ENCODE peak calls at places on chromosomes 3 and 15, in five cellular contexts. A, T, S, Z and C are unnamed samples.

GRCh38 chr3:49671291-49672288 is 2.6 kb upstream of the APEH start:
- DNase-seq in A (peak; percentile 61), T (peak; percentile 39), Z (peak; percentile 62), S (no peak), C (peak; percentile 67)

GRCh38 chr3:10504161-10505049 is 981 bp downstream of the ATP2B2 start:
- DNase-seq in S (no peak), T (no peak), A (no peak), Z (no peak), C (no peak)

GRCh38 chr3:42182555-42182954 is 83.4 kb downstream of the CCK start:
- DNase-seq in T (no peak), S (no peak), A (no peak), Z (no peak), C (no peak)

GRCh38 chr15:77033729-77034619 is 36.9 kb downstream of the TSPAN3 start:
- DNase-seq in A (no peak), T (no peak), S (no peak), Z (peak; percentile 21), C (peak; percentile 2)

GRCh38 chr3:123202451-123202850 is 708 bp downstream of the SEC22A start:
- DNase-seq in A (no peak), Z (no peak), T (no peak), S (no peak), C (no peak)

GRCh38 chr3:129308636-129309035 is 30.0 kb downstream of the HMCES start:
- DNase-seq in S (no peak), A (no peak), T (no peak), Z (no peak), C (no peak)

GRCh38 chr3:134852893-134853351 is 57.9 kb downstream of the EPHB1 start:
- DNase-seq in Z (no peak), T (no peak), S (no peak), A (no peak), C (no peak)

GRCh38 chr15:58269455-58270414 is 131.6 kb downstream of the AQP9 start:
- DNase-seq in T (peak; percentile 29), Z (no peak), S (peak; percentile 43), A (peak; percentile 68), C (peak; percentile 29)

GRCh38 chr3:108469126-108469525 is 41.3 kb downstream of the MYH15 start:
- DNase-seq in A (no peak), S (no peak), Z (no peak), T (no peak), C (no peak)

GRCh38 chr15:41772720-41773331 is 1.5 kb upstream of the MAPKBP1 start:
- DNase-seq in A (peak; percentile 78), Z (no peak), T (peak; percentile 49), S (no peak), C (no peak)

GRCh38 chr3:123535580-123535979 is 49.3 kb downstream of the HACD2 start:
- DNase-seq in T (no peak), A (peak; percentile 73), Z (no peak), S (no peak), C (no peak)

GRCh38 chr3:44554626-44555592 is at the start of gene ZKSCAN7:
- DNase-seq in A (peak; percentile 49), T (no peak), S (no peak), Z (peak; percentile 69), C (peak; percentile 63)

GRCh38 chr3:82130056-82130455 is 368.6 kb upstream of the GBE1 start:
- DNase-seq in S (no peak), A (no peak), T (no peak), Z (no peak), C (no peak)

GRCh38 chr3:138781012-138781470 is 53.7 kb downstream of the PIK3CB start:
- DNase-seq in S (no peak), Z (no peak), T (no peak), A (no peak), C (no peak)

GRCh38 chr3:77686560-77686959 is 646.7 kb downstream of the ROBO2 start:
- DNase-seq in Z (no peak), A (no peak), T (no peak), S (no peak), C (no peak)

GRCh38 chr3:197532388-197532787 is 23.4 kb downstream of the BDH1 start:
- DNase-seq in A (no peak), T (no peak), S (no peak), Z (no peak), C (no peak)

GRCh38 chr15:32705450-32705849 is 12.4 kb upstream of the GREM1 start:
- DNase-seq in A (peak; percentile 72), Z (no peak), T (no peak), S (no peak), C (no peak)

GRCh38 chr3:113278599-113278955 is 67.2 kb downstream of the BOC start:
- DNase-seq in S (no peak), Z (no peak), A (no peak), T (no peak), C (no peak)

GRCh38 chr15:99511865-99512632 is 53.7 kb upstream of the MEF2A start:
- DNase-seq in A (no peak), Z (no peak), S (no peak), T (no peak), C (no peak)

GRCh38 chr3:72271215-72271614 is 486.3 kb upstream of the PROK2 start:
- DNase-seq in S (no peak), T (no peak), A (no peak), Z (no peak), C (no peak)

GRCh38 chr3:18295171-18295920 is 129.8 kb downstream of the SATB1 start:
- DNase-seq in Z (no peak), S (peak; percentile 96), A (peak; percentile 56), T (peak; percentile 20), C (no peak)

GRCh38 chr3:36258381-36258780 is 121.9 kb upstream of the STAC start:
- DNase-seq in T (no peak), S (no peak), A (no peak), Z (no peak), C (no peak)

GRCh38 chr3:7875858-7876442 is 625.7 kb upstream of the LMCD1 start:
- DNase-seq in T (no peak), A (no peak), Z (no peak), S (peak; percentile 41), C (no peak)

GRCh38 chr3:144129536-144130214 is 158.1 kb downstream of the DIPK2A start:
- DNase-seq in T (no peak), S (no peak), Z (no peak), A (no peak), C (no peak)

GRCh38 chr15:28783873-28784272 is 64.6 kb downstream of the GOLGA6L7 start:
- DNase-seq in Z (no peak), T (no peak), A (no peak), S (no peak), C (no peak)

GRCh38 chr3:70771426-70772147 is 459.1 kb upstream of the MDFIC2 start:
- DNase-seq in S (no peak), A (peak; percentile 56), T (no peak), Z (no peak), C (no peak)

GRCh38 chr15:57323806-57324589 is 52.3 kb upstream of the CGNL1 start:
- DNase-seq in S (no peak), Z (no peak), A (peak; percentile 55), T (peak; percentile 93), C (no peak)

GRCh38 chr3:46090161-46090591 is 62.9 kb upstream of the XCR1 start:
- DNase-seq in S (no peak), Z (no peak), A (no peak), T (no peak), C (no peak)

GRCh38 chr3:117463276-117463675 is 753.7 kb downstream of the TUSC7 start:
- DNase-seq in S (no peak), T (no peak), A (no peak), Z (no peak), C (no peak)

GRCh38 chr3:186432189-186432588 is 70.2 kb upstream of the DGKG start:
- DNase-seq in S (no peak), T (no peak), A (peak; percentile 36), Z (no peak), C (no peak)

GRCh38 chr3:122921791-122922651 is 105.5 kb downstream of the SEMA5B start:
- DNase-seq in A (no peak), S (no peak), T (no peak), Z (no peak), C (no peak)

GRCh38 chr15:59453474-59454215 is 15.7 kb downstream of the FAM81A start:
- DNase-seq in T (no peak), Z (no peak), A (no peak), S (no peak), C (no peak)

GRCh38 chr3:161409069-161409468 is 37.8 kb upstream of the SPTSSB start:
- DNase-seq in S (no peak), Z (no peak), T (peak; percentile 27), A (peak; percentile 65), C (peak; percentile 16)

GRCh38 chr3:62586356-62586755 is 213.0 kb upstream of the FEZF2 start:
- DNase-seq in Z (no peak), T (no peak), S (no peak), A (peak; percentile 95), C (no peak)

GRCh38 chr15:67825880-67826716 is 789 bp downstream of the SKOR1 start:
- DNase-seq in S (no peak), A (no peak), Z (no peak), T (no peak), C (no peak)

GRCh38 chr3:12591456-12591855 is 34.6 kb downstream of the MKRN2 start:
- DNase-seq in S (no peak), A (no peak), Z (no peak), T (no peak), C (no peak)

GRCh38 chr3:16179771-16180736 is 5.6 kb downstream of the GALNT15 start:
- DNase-seq in A (peak; percentile 79), S (no peak), Z (no peak), T (no peak), C (no peak)